ENCODE peak calls at places on chromosomes 4 and X, in nine cellular contexts. One of them, this sample, is unnamed.

GRCh38 chr4:145734051-145734450 is 54.1 kb downstream of the C4orf51 start:
- DNase-seq in cardiac muscle cell: peak
- DNase-seq in GM12865: no peak
- DNase-seq in NCI-H82: no peak
- DNase-seq in SJSA1: no peak
- DNase-seq in H7: no peak
- DNase-seq in activated CD8-positive, alpha-beta memory T cell treated with anti-CD3 and anti-CD28 coated beads for 1 hour: no peak
- DNase-seq in CD8-positive, alpha-beta memory T cell: no peak
- DNase-seq in KBM-7: no peak
- DNase-seq in this sample: no peak

GRCh38 chr4:154781126-154781982 is at the start of gene RBM46:
- DNase-seq in cardiac muscle cell: peak
- DNase-seq in GM12865: no peak
- DNase-seq in NCI-H82: no peak
- DNase-seq in SJSA1: no peak
- DNase-seq in H7: peak
- DNase-seq in activated CD8-positive, alpha-beta memory T cell treated with anti-CD3 and anti-CD28 coated beads for 1 hour: no peak
- DNase-seq in CD8-positive, alpha-beta memory T cell: no peak
- DNase-seq in KBM-7: no peak
- DNase-seq in this sample: no peak

GRCh38 chr4:13059015-13059414 is 425.1 kb downstream of the RAB28 start:
- DNase-seq in cardiac muscle cell: no peak
- DNase-seq in GM12865: no peak
- DNase-seq in NCI-H82: no peak
- DNase-seq in SJSA1: no peak
- DNase-seq in H7: no peak
- DNase-seq in activated CD8-positive, alpha-beta memory T cell treated with anti-CD3 and anti-CD28 coated beads for 1 hour: no peak
- DNase-seq in CD8-positive, alpha-beta memory T cell: no peak
- DNase-seq in KBM-7: no peak
- DNase-seq in this sample: no peak

GRCh38 chr4:150139297-150139696 is 61.1 kb downstream of the DCLK2 start:
- DNase-seq in cardiac muscle cell: no peak
- DNase-seq in GM12865: peak
- DNase-seq in NCI-H82: no peak
- DNase-seq in SJSA1: no peak
- DNase-seq in H7: no peak
- DNase-seq in activated CD8-positive, alpha-beta memory T cell treated with anti-CD3 and anti-CD28 coated beads for 1 hour: no peak
- DNase-seq in CD8-positive, alpha-beta memory T cell: no peak
- DNase-seq in KBM-7: no peak
- DNase-seq in this sample: no peak

GRCh38 chrX:110258552-110258951 is 59.3 kb downstream of the AMMECR1 start:
- DNase-seq in cardiac muscle cell: peak
- DNase-seq in GM12865: no peak
- DNase-seq in NCI-H82: no peak
- DNase-seq in SJSA1: no peak
- DNase-seq in H7: no peak
- DNase-seq in activated CD8-positive, alpha-beta memory T cell treated with anti-CD3 and anti-CD28 coated beads for 1 hour: no peak
- DNase-seq in CD8-positive, alpha-beta memory T cell: no peak
- DNase-seq in KBM-7: no peak
- DNase-seq in this sample: no peak

GRCh38 chr4:77104405-77105292 is 28.9 kb upstream of the CCNI start:
- DNase-seq in cardiac muscle cell: peak
- DNase-seq in GM12865: peak
- DNase-seq in NCI-H82: peak
- DNase-seq in SJSA1: no peak
- DNase-seq in H7: no peak
- DNase-seq in activated CD8-positive, alpha-beta memory T cell treated with anti-CD3 and anti-CD28 coated beads for 1 hour: no peak
- DNase-seq in CD8-positive, alpha-beta memory T cell: no peak
- DNase-seq in KBM-7: peak
- DNase-seq in this sample: no peak

GRCh38 chrX:112785323-112785722 is 55.3 kb downstream of the AMOT start:
- DNase-seq in cardiac muscle cell: no peak
- DNase-seq in GM12865: no peak
- DNase-seq in NCI-H82: no peak
- DNase-seq in SJSA1: no peak
- DNase-seq in H7: no peak
- DNase-seq in activated CD8-positive, alpha-beta memory T cell treated with anti-CD3 and anti-CD28 coated beads for 1 hour: no peak
- DNase-seq in CD8-positive, alpha-beta memory T cell: no peak
- DNase-seq in KBM-7: no peak
- DNase-seq in this sample: no peak

GRCh38 chrX:153387987-153388721 is 13.0 kb downstream of the PNMA6E start:
- DNase-seq in cardiac muscle cell: no peak
- DNase-seq in GM12865: no peak
- DNase-seq in NCI-H82: no peak
- DNase-seq in SJSA1: no peak
- DNase-seq in H7: peak
- DNase-seq in activated CD8-positive, alpha-beta memory T cell treated with anti-CD3 and anti-CD28 coated beads for 1 hour: no peak
- DNase-seq in CD8-positive, alpha-beta memory T cell: no peak
- DNase-seq in KBM-7: no peak
- DNase-seq in this sample: no peak

GRCh38 chr4:54685810-54686209 is 28.1 kb downstream of the KIT start:
- DNase-seq in cardiac muscle cell: no peak
- DNase-seq in GM12865: no peak
- DNase-seq in NCI-H82: no peak
- DNase-seq in SJSA1: no peak
- DNase-seq in H7: no peak
- DNase-seq in activated CD8-positive, alpha-beta memory T cell treated with anti-CD3 and anti-CD28 coated beads for 1 hour: no peak
- DNase-seq in CD8-positive, alpha-beta memory T cell: no peak
- DNase-seq in KBM-7: no peak
- DNase-seq in this sample: no peak

GRCh38 chrX:118325453-118325852 is 20.5 kb upstream of the WDR44 start:
- DNase-seq in cardiac muscle cell: peak
- DNase-seq in GM12865: peak
- DNase-seq in NCI-H82: no peak
- DNase-seq in SJSA1: no peak
- DNase-seq in H7: peak
- DNase-seq in activated CD8-positive, alpha-beta memory T cell treated with anti-CD3 and anti-CD28 coated beads for 1 hour: no peak
- DNase-seq in CD8-positive, alpha-beta memory T cell: no peak
- DNase-seq in KBM-7: peak
- DNase-seq in this sample: no peak

GRCh38 chrX:2497961-2498780 is 2.6 kb downstream of the DHRSX start:
- DNase-seq in cardiac muscle cell: peak
- DNase-seq in GM12865: no peak
- DNase-seq in NCI-H82: no peak
- DNase-seq in SJSA1: no peak
- DNase-seq in H7: no peak
- DNase-seq in activated CD8-positive, alpha-beta memory T cell treated with anti-CD3 and anti-CD28 coated beads for 1 hour: no peak
- DNase-seq in CD8-positive, alpha-beta memory T cell: no peak
- DNase-seq in KBM-7: peak
- DNase-seq in this sample: no peak

GRCh38 chr4:100147198-100147597 is 43.1 kb downstream of the DDIT4L start:
- DNase-seq in cardiac muscle cell: no peak
- DNase-seq in GM12865: peak
- DNase-seq in NCI-H82: no peak
- DNase-seq in SJSA1: no peak
- DNase-seq in H7: no peak
- DNase-seq in activated CD8-positive, alpha-beta memory T cell treated with anti-CD3 and anti-CD28 coated beads for 1 hour: no peak
- DNase-seq in CD8-positive, alpha-beta memory T cell: no peak
- DNase-seq in KBM-7: no peak
- DNase-seq in this sample: no peak

GRCh38 chr4:27094785-27095184 is 234.1 kb downstream of the STIM2 start:
- DNase-seq in cardiac muscle cell: no peak
- DNase-seq in GM12865: no peak
- DNase-seq in NCI-H82: no peak
- DNase-seq in SJSA1: no peak
- DNase-seq in H7: no peak
- DNase-seq in activated CD8-positive, alpha-beta memory T cell treated with anti-CD3 and anti-CD28 coated beads for 1 hour: no peak
- DNase-seq in CD8-positive, alpha-beta memory T cell: no peak
- DNase-seq in KBM-7: no peak
- DNase-seq in this sample: no peak

GRCh38 chr4:184684491-184685189 is 35.1 kb downstream of the PRIMPOL start:
- DNase-seq in cardiac muscle cell: peak
- DNase-seq in GM12865: no peak
- DNase-seq in NCI-H82: no peak
- DNase-seq in SJSA1: no peak
- DNase-seq in H7: no peak
- DNase-seq in activated CD8-positive, alpha-beta memory T cell treated with anti-CD3 and anti-CD28 coated beads for 1 hour: no peak
- DNase-seq in CD8-positive, alpha-beta memory T cell: no peak
- DNase-seq in KBM-7: peak
- DNase-seq in this sample: no peak

GRCh38 chr4:132114885-132115284 is 1034.2 kb upstream of the PCDH10 start:
- DNase-seq in cardiac muscle cell: no peak
- DNase-seq in GM12865: no peak
- DNase-seq in NCI-H82: no peak
- DNase-seq in SJSA1: no peak
- DNase-seq in H7: no peak
- DNase-seq in activated CD8-positive, alpha-beta memory T cell treated with anti-CD3 and anti-CD28 coated beads for 1 hour: no peak
- DNase-seq in CD8-positive, alpha-beta memory T cell: no peak
- DNase-seq in KBM-7: no peak
- DNase-seq in this sample: no peak

GRCh38 chrX:68945603-68946228 is 116.9 kb downstream of the EFNB1 start:
- DNase-seq in cardiac muscle cell: peak
- DNase-seq in GM12865: peak
- DNase-seq in NCI-H82: peak
- DNase-seq in SJSA1: no peak
- DNase-seq in H7: peak
- DNase-seq in activated CD8-positive, alpha-beta memory T cell treated with anti-CD3 and anti-CD28 coated beads for 1 hour: no peak
- DNase-seq in CD8-positive, alpha-beta memory T cell: no peak
- DNase-seq in KBM-7: peak
- DNase-seq in this sample: no peak

GRCh38 chrX:106726485-106727437 is at the start of gene RNF128:
- DNase-seq in cardiac muscle cell: peak
- DNase-seq in GM12865: no peak
- DNase-seq in NCI-H82: peak
- DNase-seq in SJSA1: no peak
- DNase-seq in H7: peak
- DNase-seq in activated CD8-positive, alpha-beta memory T cell treated with anti-CD3 and anti-CD28 coated beads for 1 hour: no peak
- DNase-seq in CD8-positive, alpha-beta memory T cell: no peak
- DNase-seq in KBM-7: no peak
- DNase-seq in this sample: no peak

GRCh38 chrX:48911407-48912182 is at the start of gene SLC35A2:
- DNase-seq in cardiac muscle cell: peak
- DNase-seq in GM12865: peak
- DNase-seq in NCI-H82: peak
- DNase-seq in SJSA1: peak
- DNase-seq in H7: peak
- DNase-seq in activated CD8-positive, alpha-beta memory T cell treated with anti-CD3 and anti-CD28 coated beads for 1 hour: peak
- DNase-seq in CD8-positive, alpha-beta memory T cell: peak
- DNase-seq in KBM-7: peak
- DNase-seq in this sample: peak

GRCh38 chr4:2809610-2810180 is 16.8 kb downstream of the SH3BP2 start:
- DNase-seq in cardiac muscle cell: no peak
- DNase-seq in GM12865: no peak
- DNase-seq in NCI-H82: no peak
- DNase-seq in SJSA1: no peak
- DNase-seq in H7: no peak
- DNase-seq in activated CD8-positive, alpha-beta memory T cell treated with anti-CD3 and anti-CD28 coated beads for 1 hour: no peak
- DNase-seq in CD8-positive, alpha-beta memory T cell: no peak
- DNase-seq in KBM-7: no peak
- DNase-seq in this sample: no peak

GRCh38 chrX:71565634-71566033 is 12.6 kb upstream of the GCNA start:
- DNase-seq in cardiac muscle cell: no peak
- DNase-seq in GM12865: no peak
- DNase-seq in NCI-H82: no peak
- DNase-seq in SJSA1: no peak
- DNase-seq in H7: no peak
- DNase-seq in activated CD8-positive, alpha-beta memory T cell treated with anti-CD3 and anti-CD28 coated beads for 1 hour: no peak
- DNase-seq in CD8-positive, alpha-beta memory T cell: no peak
- DNase-seq in KBM-7: no peak
- DNase-seq in this sample: no peak

GRCh38 chr4:184298255-184298654 is 80.6 kb upstream of the ENPP6 start:
- DNase-seq in cardiac muscle cell: peak
- DNase-seq in GM12865: no peak
- DNase-seq in NCI-H82: peak
- DNase-seq in SJSA1: no peak
- DNase-seq in H7: no peak
- DNase-seq in activated CD8-positive, alpha-beta memory T cell treated with anti-CD3 and anti-CD28 coated beads for 1 hour: no peak
- DNase-seq in CD8-positive, alpha-beta memory T cell: no peak
- DNase-seq in KBM-7: no peak
- DNase-seq in this sample: no peak

GRCh38 chrX:101450052-101450451 is 35.2 kb upstream of the ARMCX4 start:
- DNase-seq in cardiac muscle cell: no peak
- DNase-seq in GM12865: no peak
- DNase-seq in NCI-H82: no peak
- DNase-seq in SJSA1: no peak
- DNase-seq in H7: no peak
- DNase-seq in activated CD8-positive, alpha-beta memory T cell treated with anti-CD3 and anti-CD28 coated beads for 1 hour: no peak
- DNase-seq in CD8-positive, alpha-beta memory T cell: no peak
- DNase-seq in KBM-7: peak
- DNase-seq in this sample: no peak

GRCh38 chrX:150200820-150201287 is 162.3 kb upstream of the MAMLD1 start:
- DNase-seq in cardiac muscle cell: peak
- DNase-seq in GM12865: peak
- DNase-seq in NCI-H82: no peak
- DNase-seq in SJSA1: peak
- DNase-seq in H7: no peak
- DNase-seq in activated CD8-positive, alpha-beta memory T cell treated with anti-CD3 and anti-CD28 coated beads for 1 hour: no peak
- DNase-seq in CD8-positive, alpha-beta memory T cell: no peak
- DNase-seq in KBM-7: peak
- DNase-seq in this sample: no peak